ENCODE peak calls at places on chromosomes 12 and 14, in six cellular contexts. L is heart left ventricle, A is right lobe of liver, Z is spleen, U is A549, Y is adrenal gland. Q is an unnamed sample.
A peak's percentile ranks its signal among the peaks of the same experiment; 100 is the strongest.

GRCh38 chr12:5456906-5457305 is 25.0 kb downstream of the NTF3 start:
- DNase-seq in Z (no peak), L (no peak), A (no peak), Y (no peak), U (no peak), Q (no peak)

GRCh38 chr12:14776236-14776959 is 26.9 kb downstream of the WBP11 start:
- DNase-seq in Z (no peak), A (no peak), L (no peak), Y (no peak), U (no peak), Q (no peak)

GRCh38 chr12:108289342-108290131 is 49.6 kb downstream of the CMKLR1 start:
- DNase-seq in A (no peak), L (peak; percentile 44), Y (no peak), U (no peak), Z (no peak), Q (peak; percentile 75)

GRCh38 chr14:22483863-22484593 is 105.0 kb downstream of the DAD1 start:
- DNase-seq in Z (no peak), Y (no peak), A (no peak), L (no peak), U (no peak), Q (no peak)

GRCh38 chr12:94872007-94872653 is 131.4 kb downstream of the NDUFA12 start:
- DNase-seq in L (no peak), Z (no peak), A (no peak), U (no peak), Y (no peak), Q (no peak)

GRCh38 chr12:46165191-46165590 is 103.7 kb downstream of the SLC38A1 start:
- DNase-seq in A (no peak), U (no peak), Z (no peak), Y (no peak), L (no peak), Q (no peak)

GRCh38 chr12:50326636-50327284 is 43.4 kb upstream of the LIMA1 start:
- DNase-seq in U (no peak), A (peak; percentile 71), Z (no peak), L (no peak), Y (peak; percentile 69), Q (no peak)

GRCh38 chr14:21093769-21094681 is 4.4 kb downstream of the ZNF219 start:
- DNase-seq in Z (no peak), Y (no peak), L (no peak), U (no peak), A (no peak), Q (no peak)

GRCh38 chr12:71236133-71236660 is 78.4 kb upstream of the TSPAN8 start:
- DNase-seq in L (no peak), Z (no peak), U (no peak), Y (no peak), A (no peak), Q (no peak)

GRCh38 chr12:84507914-84508313 is 404.7 kb downstream of the SLC6A15 start:
- DNase-seq in L (no peak), U (no peak), Y (peak; percentile 4), Z (no peak), A (no peak), Q (no peak)

GRCh38 chr12:38484821-38485220 is 168.2 kb downstream of the ALG10B start:
- DNase-seq in L (no peak), Y (no peak), U (no peak), Z (no peak), A (no peak), Q (no peak)

GRCh38 chr14:94346841-94347240 is 23.7 kb upstream of the SERPINA6 start:
- DNase-seq in Y (no peak), Z (no peak), A (no peak), U (no peak), L (no peak), Q (no peak)

GRCh38 chr12:53221203-53222076 is 10.6 kb downstream of the RARG start:
- DNase-seq in Y (peak; percentile 79), U (peak; percentile 69), A (peak; percentile 75), Z (peak; percentile 92), L (peak; percentile 84), Q (peak; percentile 75)

GRCh38 chr12:94326727-94327126 is 132.9 kb downstream of the CEP83 start:
- DNase-seq in Y (no peak), A (no peak), Z (no peak), L (no peak), U (no peak), Q (no peak)

GRCh38 chr14:22555573-22556011 is 33.4 kb downstream of the DAD1 start:
- DNase-seq in Y (no peak), L (no peak), Z (no peak), U (no peak), A (no peak), Q (no peak)

GRCh38 chr14:84087986-84088531 is 1441.9 kb upstream of the FLRT2 start:
- DNase-seq in U (no peak), L (no peak), Y (no peak), A (no peak), Z (no peak), Q (no peak)

GRCh38 chr12:115710104-115710564 is 567.4 kb downstream of the MED13L start:
- DNase-seq in U (peak; percentile 7), Y (peak; percentile 22), L (peak; percentile 33), Z (no peak), A (no peak), Q (peak; percentile 19)

GRCh38 chr14:102777711-102778615 is 714 bp downstream of the TRAF3 start:
- DNase-seq in U (no peak), Y (no peak), Z (peak; percentile 88), A (peak; percentile 65), L (peak; percentile 9), Q (no peak)

GRCh38 chr12:90153827-90154226 is 445.2 kb upstream of the ATP2B1 start:
- DNase-seq in Z (no peak), A (no peak), Y (no peak), L (no peak), U (no peak), Q (no peak)

GRCh38 chr12:32644455-32644854 is 34.6 kb upstream of the DNM1L start:
- DNase-seq in Y (no peak), A (no peak), U (no peak), L (no peak), Z (no peak), Q (no peak)

GRCh38 chr14:58501214-58501816 is 73.8 kb downstream of the KIAA0586 start:
- DNase-seq in Y (peak; percentile 30), L (no peak), A (no peak), Z (no peak), U (peak; percentile 21), Q (peak; percentile 20)

DNA sequence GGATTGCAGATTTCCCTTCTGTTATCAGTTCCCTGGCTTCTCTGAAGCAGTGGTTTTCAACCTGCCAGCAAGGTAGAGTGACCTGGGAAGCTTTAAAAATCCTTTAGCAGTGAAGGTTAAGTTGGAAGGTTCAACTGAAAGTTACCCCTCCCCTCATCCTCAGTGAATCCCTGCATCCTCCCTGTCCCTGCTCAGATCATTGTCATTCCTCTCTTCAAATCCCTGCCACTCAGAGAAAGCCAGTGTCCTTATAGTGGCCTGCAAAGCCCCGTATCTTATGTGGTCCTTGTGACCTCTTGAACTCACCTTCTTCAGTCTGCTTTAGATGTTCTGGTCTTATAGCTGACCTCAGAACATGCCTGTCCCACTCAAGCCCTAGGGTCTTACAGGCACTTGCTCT is 53.6 kb downstream of the PPM1A start:
- DNase-seq in L (no peak), Y (no peak), U (no peak), A (no peak), Z (no peak), Q (no peak)
- TF ChIP-seq POLR2A in L (no peak), Y (no peak), U (no peak), A (no peak), Z (no peak), Q (no peak)

GRCh38 chr14:99595034-99595433 is 9.0 kb downstream of the CCDC85C start:
- DNase-seq in Z (no peak), L (no peak), A (no peak), U (no peak), Y (no peak), Q (no peak)
- TF ChIP-seq POLR2A in Z (no peak), L (no peak), A (no peak), U (no peak), Y (no peak), Q (no peak)

DNA sequence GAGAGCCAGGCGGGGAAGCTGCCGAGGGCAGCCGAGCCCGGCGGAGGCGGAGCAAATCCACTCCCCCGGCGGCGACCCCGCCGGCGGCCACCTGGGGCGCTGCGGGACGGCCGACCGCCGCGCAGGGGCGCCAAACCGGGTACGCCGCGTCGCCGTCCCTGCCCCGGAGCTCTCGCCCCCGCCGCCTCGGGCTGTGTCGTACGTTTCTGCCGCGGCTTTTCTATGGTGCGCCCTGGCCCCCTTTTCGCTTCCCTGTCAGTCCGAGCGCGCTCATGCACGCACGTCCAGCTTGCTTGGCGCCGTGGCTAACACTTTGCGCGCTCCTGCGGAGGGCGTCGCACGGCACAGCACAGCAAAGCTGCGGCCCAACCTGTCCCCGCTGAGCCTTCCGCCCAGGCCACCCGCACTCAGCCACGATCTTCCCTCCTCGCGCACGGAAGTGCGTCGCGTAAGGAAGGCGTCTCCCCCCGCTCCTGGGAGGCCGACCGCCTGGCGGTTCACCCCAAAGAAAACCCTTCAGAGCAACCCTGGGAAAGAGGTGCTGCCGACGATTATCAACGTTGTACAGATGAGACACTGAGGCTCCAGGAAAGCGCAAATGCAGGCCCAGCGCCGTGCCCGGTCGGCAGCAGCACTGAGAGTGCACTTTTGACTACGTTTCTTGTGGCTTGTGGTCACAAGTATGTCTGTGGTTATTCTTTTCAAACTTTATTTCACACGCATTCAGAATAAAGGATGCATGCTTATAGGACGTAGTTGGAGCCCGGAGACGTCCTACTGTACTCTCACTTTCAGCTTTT is at the start of gene HECTD1:
- DNase-seq in Z (no peak), Y (peak; percentile 90), U (peak; percentile 85), L (peak; percentile 92), A (peak; percentile 95), Q (peak; percentile 92)
- TF ChIP-seq POLR2A in Z (no peak), Y (peak; percentile 85), U (peak; percentile 95), L (peak; percentile 40), A (peak; percentile 89), Q (peak; percentile 60)

GRCh38 chr12:27208414-27208750 is 35.7 kb upstream of the STK38L start:
- DNase-seq in Z (no peak), L (no peak), Y (no peak), A (no peak), U (no peak), Q (no peak)

GRCh38 chr12:27206801-27207502 is 37.1 kb upstream of the STK38L start:
- DNase-seq in L (no peak), Y (no peak), U (no peak), A (no peak), Z (no peak), Q (no peak)

GRCh38 chr12:27210187-27210586 is 33.9 kb upstream of the STK38L start:
- DNase-seq in U (no peak), Y (no peak), Z (no peak), L (no peak), A (no peak), Q (no peak)

GRCh38 chr12:27207626-27208413 is 36.3 kb upstream of the STK38L start:
- DNase-seq in U (no peak), A (no peak), L (no peak), Z (no peak), Y (no peak), Q (no peak)

DNA sequence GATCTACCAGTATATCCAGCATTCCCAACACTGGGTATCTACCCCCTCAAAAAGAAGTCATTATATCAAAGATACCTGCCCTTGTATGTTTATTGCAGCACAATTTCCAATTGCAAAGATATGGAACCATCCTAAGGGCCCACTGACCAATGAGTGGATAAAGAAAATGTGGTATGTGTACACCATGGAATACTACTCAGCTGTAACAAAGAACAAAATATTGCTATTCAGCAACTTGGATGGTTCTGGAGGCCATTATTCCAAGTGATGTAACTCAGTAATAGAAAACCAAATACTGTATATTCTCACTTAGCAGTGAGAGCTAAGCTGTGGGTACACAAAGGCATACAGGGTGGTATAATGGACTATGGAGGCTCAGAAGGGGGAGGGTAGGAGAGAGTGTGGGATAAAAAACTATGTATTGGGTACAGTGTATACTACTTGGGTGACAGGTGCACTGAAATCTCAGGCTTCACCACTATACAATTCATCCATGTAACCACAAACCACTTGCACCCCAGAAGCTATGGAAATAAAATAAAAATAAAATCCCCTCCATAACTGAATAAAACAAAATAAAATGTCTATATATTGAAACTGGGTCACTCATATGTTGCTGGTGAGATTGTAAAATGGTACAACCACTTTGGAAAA is 34.7 kb upstream of the STK38L start:
- DNase-seq in A (no peak), U (no peak), Z (no peak), Y (no peak), L (no peak), Q (no peak)
- TF ChIP-seq POLR2A in A (no peak), U (no peak), Z (no peak), Y (no peak), L (no peak), Q (no peak)

Q was measured in uterus.